ENCODE peak calls at places on chromosome 3, in ten cellular contexts. H is A549; T is heart left ventricle; U is CD4-positive, alpha-beta T cell; E is keratinocyte; B is BJ; A is uterus; Z is CD8-positive, alpha-beta T cell; M is mucosa of descending colon; K is epithelial cell of proximal tubule. D is an unnamed sample.

GRCh38 chr3:197019021-197019420 is 10.6 kb downstream of the MELTF start:
- DNase-seq in K (no peak), H (no peak), E (no peak), B (no peak), M (no peak), T (no peak), U (no peak), Z (no peak), A (no peak), D (no peak)

GRCh38 chr3:135622657-135623056 is 342.9 kb upstream of the PPP2R3A start:
- DNase-seq in M (no peak), A (no peak), B (no peak), T (no peak), H (no peak), U (no peak), E (no peak), K (no peak), Z (no peak), D (no peak)

GRCh38 chr3:157135671-157136396 is 24.1 kb downstream of the CCNL1 start:
- DNase-seq in E (no peak), B (no peak), H (peak; percentile 15), T (no peak), Z (no peak), K (no peak), A (peak; percentile 58), U (no peak), M (no peak), D (no peak)

GRCh38 chr3:31166249-31166885 is 271.9 kb upstream of the GADL1 start:
- DNase-seq in E (no peak), A (no peak), U (no peak), B (peak; percentile 53), T (no peak), Z (no peak), H (no peak), K (peak; percentile 33), M (no peak), D (no peak)

GRCh38 chr3:144114767-144115166 is 143.1 kb downstream of the DIPK2A start:
- DNase-seq in A (no peak), Z (no peak), M (no peak), B (no peak), K (no peak), T (no peak), H (no peak), E (no peak), U (no peak), D (no peak)

GRCh38 chr3:115148142-115148790 is 1.2 kb upstream of the ZBTB20 start:
- DNase-seq in B (no peak), H (no peak), M (no peak), Z (no peak), A (no peak), K (peak; percentile 3), U (no peak), E (no peak), T (no peak), D (no peak)

GRCh38 chr3:172138792-172139507 is 99.6 kb downstream of the FNDC3B start:
- DNase-seq in K (no peak), T (peak; percentile 63), B (no peak), E (no peak), Z (no peak), A (peak; percentile 65), U (no peak), H (no peak), M (no peak), D (no peak)

GRCh38 chr3:115348951-115349745 is 202.1 kb upstream of the ZBTB20 start:
- DNase-seq in B (no peak), M (no peak), U (no peak), T (no peak), K (no peak), H (no peak), A (no peak), E (no peak), Z (no peak), D (no peak)

GRCh38 chr3:106139834-106140233 is 271.0 kb upstream of the CBLB start:
- DNase-seq in K (no peak), U (no peak), A (no peak), E (no peak), H (no peak), M (no peak), Z (no peak), T (no peak), B (no peak), D (no peak)

GRCh38 chr3:44355634-44356033 is 17.1 kb downstream of the TCAIM start:
- DNase-seq in B (no peak), A (peak; percentile 23), Z (no peak), U (no peak), T (no peak), E (no peak), K (no peak), H (no peak), M (no peak), D (peak; percentile 49)

GRCh38 chr3:134430950-134431445 is 54.8 kb downstream of the ANAPC13 start:
- DNase-seq in E (no peak), U (no peak), K (no peak), T (no peak), H (no peak), B (no peak), A (no peak), M (no peak), Z (no peak), D (no peak)

GRCh38 chr3:4889896-4890295 is 89.3 kb upstream of the BHLHE40 start:
- DNase-seq in H (no peak), E (no peak), U (no peak), M (no peak), T (no peak), K (no peak), B (no peak), Z (no peak), A (no peak), D (no peak)

GRCh38 chr3:58175429-58176184 is 35.2 kb downstream of the DNASE1L3 start:
- DNase-seq in B (no peak), M (peak; percentile 76), A (no peak), Z (no peak), T (no peak), K (no peak), H (no peak), U (no peak), E (no peak), D (no peak)

GRCh38 chr3:157128771-157129671 is 30.9 kb downstream of the CCNL1 start:
- DNase-seq in H (peak; percentile 24), Z (peak; percentile 44), K (peak; percentile 56), B (no peak), T (peak; percentile 40), E (no peak), U (peak; percentile 36), A (no peak), M (peak; percentile 80), D (no peak)

GRCh38 chr3:154819491-154819890 is 260.6 kb upstream of the MME start:
- DNase-seq in T (no peak), M (no peak), H (no peak), K (no peak), U (no peak), A (no peak), E (no peak), B (no peak), Z (no peak), D (no peak)

GRCh38 chr3:171427771-171428320 is 32.4 kb downstream of the TNIK start:
- DNase-seq in Z (no peak), M (no peak), E (no peak), U (no peak), K (no peak), B (no peak), T (no peak), A (no peak), H (no peak), D (no peak)

DNA sequence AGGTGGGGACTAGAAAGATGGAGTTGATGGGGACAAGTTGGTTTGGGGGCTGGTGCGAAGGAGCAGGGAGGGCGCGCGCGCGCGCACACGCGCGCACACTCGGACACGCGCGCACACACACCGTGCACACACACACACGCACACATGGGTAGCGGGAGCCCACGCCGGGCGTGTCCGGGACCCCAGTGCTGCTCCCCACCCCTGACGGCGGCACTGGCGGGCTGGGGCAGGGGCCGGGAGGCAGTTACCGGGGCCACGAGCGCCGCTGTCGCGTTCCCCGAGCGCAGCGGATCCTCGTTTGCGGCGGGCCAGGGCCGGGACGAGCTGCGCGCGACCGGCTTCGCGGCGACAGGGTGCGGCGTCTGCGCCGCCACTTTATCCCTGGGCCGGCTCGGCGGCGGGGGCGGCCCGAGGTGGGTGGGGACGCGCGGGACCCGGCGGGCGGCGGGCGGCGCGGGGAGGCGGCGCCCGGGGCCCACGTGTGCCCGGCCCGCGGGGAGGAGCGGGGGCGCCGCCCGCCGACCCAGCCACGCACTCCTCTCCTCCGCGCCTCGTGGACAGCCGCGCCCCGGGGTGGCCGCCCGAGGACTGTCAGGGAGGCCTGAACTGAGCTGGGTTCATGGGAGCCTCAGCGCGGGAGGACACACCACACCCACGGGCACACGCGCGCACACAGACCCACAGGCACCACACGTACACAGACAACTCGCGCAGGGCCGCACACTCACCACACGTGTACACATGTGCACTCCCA is 698 bp upstream of the MGLL start:
- DNase-seq in E (no peak), B (no peak), U (no peak), M (peak; percentile 81), Z (no peak), T (peak; percentile 64), A (no peak), H (no peak), K (no peak), D (no peak)
- TF ChIP-seq CTCF in E (no peak), B (peak; percentile 38), U (no peak), M (no peak), Z (no peak), T (no peak), A (peak; percentile 65), H (peak; percentile 15), K (no peak), D (peak; percentile 35)

DNA sequence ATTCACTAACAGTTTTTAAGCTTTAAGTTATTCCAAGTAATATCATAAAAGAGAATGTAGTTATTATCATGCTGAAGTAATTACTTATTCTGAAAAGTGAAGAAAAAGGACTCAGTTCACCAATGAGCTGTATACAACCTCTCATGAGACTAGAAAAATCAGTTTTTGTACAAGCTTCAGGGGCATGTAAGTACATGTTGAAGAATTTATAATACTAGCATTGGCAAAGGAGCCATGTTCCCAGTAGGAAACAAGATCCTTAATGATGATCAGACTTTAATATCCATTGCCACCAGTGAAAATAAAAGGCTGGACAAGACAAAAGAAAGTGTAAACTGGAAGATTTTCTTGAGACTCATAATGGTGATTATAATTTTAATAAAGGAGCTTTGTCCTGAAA is 532.8 kb downstream of the PLOD2 start:
- DNase-seq in B (no peak), M (no peak), Z (no peak), E (no peak), T (no peak), U (no peak), K (no peak), H (no peak), A (no peak), D (no peak)
- TF ChIP-seq CTCF in B (no peak), M (no peak), Z (no peak), E (no peak), T (no peak), U (no peak), K (no peak), H (no peak), A (no peak), D (no peak)

GRCh38 chr3:188349276-188349962 is 195.5 kb downstream of the LPP start:
- DNase-seq in A (no peak), E (no peak), K (no peak), T (peak; percentile 45), M (no peak), B (no peak), H (no peak), U (no peak), Z (no peak), D (no peak)
- TF ChIP-seq CTCF in A (no peak), E (no peak), K (peak; percentile 40), T (no peak), M (no peak), B (no peak), H (no peak), U (no peak), Z (no peak), D (no peak)

GRCh38 chr3:47961815-47962606 is 54.2 kb downstream of the MAP4 start:
- DNase-seq in E (peak; percentile 15), Z (peak; percentile 5), T (no peak), H (no peak), U (peak; percentile 16), B (peak; percentile 23), A (no peak), M (no peak), K (peak; percentile 19), D (peak; percentile 34)
- TF ChIP-seq CTCF in E (no peak), Z (no peak), T (no peak), H (no peak), U (no peak), B (no peak), A (no peak), M (no peak), K (no peak), D (no peak)

D was measured in AG09319.